ENCODE peak calls at places on chromosomes 12 and 14, in five cellular contexts. D, X, U, H and W are unnamed samples.

GRCh38 chr12:6935221-6935550 is 7.4 kb downstream of the ATN1 start:
- DNase-seq in D (peak), X (no peak), U (no peak), H (no peak), W (no peak)

GRCh38 chr14:73242274-73242960 is 5.1 kb downstream of the PAPLN start:
- DNase-seq in D (no peak), X (no peak), U (peak), H (no peak), W (no peak)

GRCh38 chr12:3185260-3185870 is 108.2 kb downstream of the TSPAN9 start:
- DNase-seq in D (no peak), X (no peak), U (no peak), H (no peak), W (no peak)

GRCh38 chr12:48000878-48001321 is 3.4 kb downstream of the COL2A1 start:
- DNase-seq in D (peak), X (peak), U (peak), H (peak), W (peak)

GRCh38 chr14:51957950-51958349 is 31.4 kb upstream of the RTRAF start:
- DNase-seq in D (peak), X (no peak), U (no peak), H (no peak), W (no peak)

GRCh38 chr12:94171595-94171930 is 23.2 kb downstream of the PLXNC1 start:
- DNase-seq in D (peak), X (no peak), U (no peak), H (no peak), W (no peak)

GRCh38 chr14:20454645-20455354 is at the start of the genes APEX1 and OSGEP:
- DNase-seq in D (peak), X (peak), U (peak), H (peak), W (peak)

GRCh38 chr14:56474419-56475022 is 105.1 kb upstream of the TMEM260 start:
- DNase-seq in D (peak), X (peak), U (peak), H (peak), W (peak)

GRCh38 chr14:34098045-34098984 is 147.4 kb upstream of the EGLN3 start:
- DNase-seq in D (peak), X (peak), U (peak), H (peak), W (peak)

GRCh38 chr12:2052861-2053674 is at the start of gene CACNA1C:
- DNase-seq in D (peak), X (no peak), U (peak), H (peak), W (no peak)

GRCh38 chr14:104388631-104389325 is 190.8 kb upstream of the C14orf180 start:
- DNase-seq in D (no peak), X (no peak), U (peak), H (no peak), W (no peak)

GRCh38 chr14:23033801-23034497 is 751 bp downstream of the PSMB5 start:
- DNase-seq in D (peak), X (no peak), U (no peak), H (no peak), W (no peak)

GRCh38 chr14:75010472-75010871 is 7.8 kb downstream of the EIF2B2 start:
- DNase-seq in D (peak), X (no peak), U (no peak), H (no peak), W (no peak)

GRCh38 chr12:65778268-65779090 is 45.8 kb upstream of the HMGA2 start:
- DNase-seq in D (peak), X (peak), U (no peak), H (no peak), W (no peak)

GRCh38 chr14:89479802-89480201 is 62.8 kb upstream of the FOXN3 start:
- DNase-seq in D (peak), X (no peak), U (no peak), H (no peak), W (no peak)

GRCh38 chr12:11896530-11896929 is 174.2 kb upstream of the BCL2L14 start:
- DNase-seq in D (no peak), X (no peak), U (peak), H (no peak), W (no peak)

GRCh38 chr14:27995688-27996087 is 770.9 kb upstream of the FOXG1 start:
- DNase-seq in D (no peak), X (no peak), U (no peak), H (no peak), W (no peak)

GRCh38 chr12:51048601-51049369 is 658 bp downstream of the LETMD1 start:
- DNase-seq in D (peak), X (no peak), U (peak), H (no peak), W (no peak)

GRCh38 chr14:20697273-20698017 is 8.9 kb downstream of the ANG start:
- DNase-seq in D (peak), X (peak), U (peak), H (peak), W (peak)

GRCh38 chr12:82461393-82461792 is 103.1 kb downstream of the METTL25 start:
- DNase-seq in D (no peak), X (peak), U (no peak), H (no peak), W (no peak)

GRCh38 chr12:132622437-132623071 is 4.0 kb downstream of the P2RX2 start:
- DNase-seq in D (peak), X (peak), U (no peak), H (no peak), W (no peak)

GRCh38 chr12:68739891-68740290 is 6.1 kb upstream of the SLC35E3 start:
- DNase-seq in D (no peak), X (no peak), U (peak), H (no peak), W (no peak)

GRCh38 chr12:124861898-124862676 is 1.6 kb downstream of the SCARB1 start:
- DNase-seq in D (no peak), X (no peak), U (no peak), H (no peak), W (no peak)

GRCh38 chr14:73785336-73785833 is 66.2 kb upstream of the PTGR2 start:
- DNase-seq in D (peak), X (peak), U (peak), H (peak), W (no peak)

GRCh38 chr12:93638095-93638494 is 39.1 kb upstream of the CRADD start:
- DNase-seq in D (peak), X (no peak), U (no peak), H (no peak), W (no peak)

GRCh38 chr14:63524537-63525155 is 18.5 kb downstream of the PPP2R5E start:
- DNase-seq in D (no peak), X (no peak), U (no peak), H (no peak), W (no peak)

GRCh38 chr12:52832960-52833905 is 878 bp downstream of the KRT79 start:
- DNase-seq in D (no peak), X (no peak), U (no peak), H (no peak), W (no peak)

GRCh38 chr12:29591140-29592020 is 93.9 kb upstream of the OVCH1 start:
- DNase-seq in D (peak), X (no peak), U (no peak), H (peak), W (no peak)

GRCh38 chr12:11727133-11727664 is 77.7 kb downstream of the ETV6 start:
- DNase-seq in D (no peak), X (no peak), U (no peak), H (no peak), W (no peak)

GRCh38 chr12:88579572-88579940 is 715 bp downstream of the KITLG start:
- DNase-seq in D (peak), X (peak), U (peak), H (peak), W (no peak)

GRCh38 chr14:64502476-64503183 is 1.0 kb downstream of the ZBTB25 start:
- DNase-seq in D (no peak), X (peak), U (no peak), H (peak), W (no peak)

GRCh38 chr12:58106185-58106584 is 164.8 kb downstream of the ATP23 start:
- DNase-seq in D (no peak), X (no peak), U (no peak), H (no peak), W (no peak)

GRCh38 chr14:47899685-47900084 is 224.3 kb upstream of the MDGA2 start:
- DNase-seq in D (no peak), X (no peak), U (no peak), H (no peak), W (no peak)

GRCh38 chr14:21734457-21735074 is 60.9 kb upstream of the OR4E1 start:
- DNase-seq in D (peak), X (peak), U (peak), H (peak), W (peak)

GRCh38 chr12:54225666-54226065 is 36.9 kb upstream of the SMUG1 start:
- DNase-seq in D (peak), X (no peak), U (no peak), H (no peak), W (no peak)

GRCh38 chr12:56602239-56602638 is 27.9 kb downstream of the BAZ2A start:
- DNase-seq in D (peak), X (no peak), U (no peak), H (no peak), W (no peak)

GRCh38 chr14:96459851-96460250 is 42.3 kb upstream of the PAPOLA start:
- DNase-seq in D (no peak), X (no peak), U (no peak), H (no peak), W (no peak)

GRCh38 chr14:96466918-96467317 is 35.3 kb upstream of the PAPOLA start:
- DNase-seq in D (no peak), X (no peak), U (no peak), H (no peak), W (no peak)

GRCh38 chr14:96464136-96464535 is 38.0 kb upstream of the PAPOLA start:
- DNase-seq in D (no peak), X (no peak), U (no peak), H (no peak), W (no peak)

GRCh38 chr14:96461950-96462798 is 40.0 kb upstream of the PAPOLA start:
- DNase-seq in D (no peak), X (no peak), U (no peak), H (peak), W (no peak)
- TF ChIP-seq EZH2phosphoT487 in D (no peak), X (no peak), U (no peak), H (no peak), W (no peak)

DNA sequence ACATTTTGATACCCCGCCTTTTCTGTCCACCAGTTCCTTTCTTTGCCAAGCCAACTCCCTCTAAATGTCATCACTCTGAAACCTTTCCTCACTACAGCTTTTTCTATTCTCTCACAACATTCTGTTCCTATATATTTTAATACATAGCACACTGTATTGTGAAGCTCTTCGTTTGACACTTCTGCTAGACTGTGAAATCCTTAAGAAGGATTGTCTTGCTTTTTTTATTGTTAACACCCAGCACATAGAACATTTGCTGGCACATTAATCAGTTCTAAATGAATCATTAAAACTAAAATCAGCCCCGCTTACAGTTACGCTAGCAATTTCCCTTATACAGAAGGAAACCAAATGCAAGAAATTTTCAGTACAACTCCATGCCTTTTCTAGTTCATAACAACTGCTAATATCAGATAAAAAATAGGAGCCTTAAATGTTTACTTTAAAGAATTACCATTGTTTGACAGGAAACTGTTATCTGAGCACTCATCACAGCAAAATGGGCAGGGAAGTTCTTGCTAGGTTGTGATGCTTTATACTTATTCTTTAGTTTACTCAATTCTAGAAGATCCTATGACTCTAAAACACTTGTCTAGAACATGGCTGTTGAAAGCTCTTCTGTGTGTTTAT is 93.5 kb downstream of the PPP1R12A start:
- DNase-seq in D (no peak), X (peak), U (no peak), H (no peak), W (no peak)
- TF ChIP-seq EZH2phosphoT487 in D (no peak), X (no peak), U (no peak), H (no peak), W (no peak)

GRCh38 chr14:98792171-98792570 is 479.8 kb downstream of the BCL11B start:
- DNase-seq in D (no peak), X (no peak), U (no peak), H (no peak), W (no peak)
- TF ChIP-seq EZH2phosphoT487 in D (no peak), X (no peak), U (no peak), H (no peak), W (no peak)

DNA sequence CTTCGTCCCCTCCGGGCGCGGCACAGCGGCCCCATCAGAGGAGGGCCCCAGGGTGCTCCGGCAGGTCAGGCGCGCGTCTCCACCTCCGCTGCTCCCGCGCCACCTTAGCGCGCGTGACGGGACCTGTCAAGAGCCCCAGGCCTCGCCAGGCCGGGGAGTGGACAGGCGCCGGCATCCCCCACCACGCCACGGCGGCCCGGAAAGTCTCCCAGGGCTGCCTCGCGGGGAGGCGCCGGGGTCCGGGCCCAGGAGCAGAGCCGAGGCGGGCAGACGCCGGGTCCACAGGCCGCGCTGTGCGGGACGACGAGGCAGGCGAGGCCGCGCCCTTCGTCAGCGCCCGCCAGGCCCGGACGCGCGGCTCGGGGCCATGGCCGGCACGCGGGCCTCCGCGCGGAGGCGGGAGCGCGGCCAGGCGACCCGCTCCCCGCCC is 549 bp downstream of the DICER1 start:
- DNase-seq in D (peak), X (peak), U (no peak), H (peak), W (no peak)
- TF ChIP-seq EZH2phosphoT487 in D (no peak), X (no peak), U (no peak), H (no peak), W (no peak)

DNA sequence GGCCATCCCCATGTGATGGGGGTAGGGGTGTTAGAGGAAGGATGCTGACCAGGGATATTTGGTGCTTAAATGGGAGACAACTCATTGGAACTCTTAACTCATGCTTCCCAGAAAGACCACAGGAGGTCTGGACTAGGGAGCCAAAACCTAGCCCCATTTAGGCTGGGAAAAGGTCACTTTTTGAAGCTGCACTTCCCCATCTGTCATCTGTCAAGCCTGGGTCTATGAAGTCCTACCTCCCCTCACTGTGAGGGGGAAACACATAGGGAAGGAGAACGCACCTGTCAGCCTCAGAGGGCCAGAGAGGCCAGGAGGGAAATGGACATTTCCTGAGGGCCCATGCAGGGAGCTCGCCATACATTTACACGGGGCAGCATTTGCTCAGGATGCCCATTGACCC is 321.0 kb downstream of the BCL11B start:
- DNase-seq in D (no peak), X (no peak), U (no peak), H (no peak), W (no peak)
- TF ChIP-seq EZH2phosphoT487 in D (no peak), X (no peak), U (no peak), H (no peak), W (no peak)

GRCh38 chr14:33057585-33057984 is 118.9 kb downstream of the NPAS3 start:
- DNase-seq in D (no peak), X (peak), U (no peak), H (no peak), W (no peak)
- TF ChIP-seq EZH2phosphoT487 in D (no peak), X (no peak), U (no peak), H (no peak), W (no peak)

GRCh38 chr12:119412811-119413794 is 78.6 kb downstream of the CCDC60 start:
- DNase-seq in D (peak), X (peak), U (peak), H (peak), W (peak)
- TF ChIP-seq EZH2phosphoT487 in D (no peak), X (no peak), U (no peak), H (no peak), W (no peak)

DNA sequence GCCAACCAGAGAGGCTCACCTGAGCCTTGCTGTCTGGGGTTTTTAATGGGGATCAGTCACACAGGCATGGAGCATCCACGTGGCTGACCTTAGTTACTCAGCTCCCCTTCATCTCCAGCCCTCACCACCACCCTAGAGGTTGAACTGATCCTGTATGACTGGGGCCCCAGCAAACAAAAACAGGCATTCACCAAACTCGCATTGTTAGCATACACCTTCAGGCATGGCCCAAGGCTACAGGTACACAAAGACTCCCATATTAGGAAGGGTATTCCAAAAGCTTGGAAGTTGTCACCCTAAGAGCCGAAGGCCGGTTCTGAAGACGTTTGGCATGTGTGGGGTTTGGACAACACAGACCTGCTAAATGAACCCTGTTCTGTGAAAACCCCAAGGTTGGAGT is 10.0 kb downstream of the DNAH10 start:
- DNase-seq in D (no peak), X (no peak), U (no peak), H (no peak), W (no peak)
- TF ChIP-seq EZH2phosphoT487 in D (no peak), X (no peak), U (no peak), H (no peak), W (no peak)